ENCODE peak calls at places on chromosomes 4 and X, in six cellular contexts. V is MM.1S, J is kidney, R is GM23338, A is lower lobe of right lung, X is endothelial cell of umbilical vein. Y is an unnamed sample.
A peak's percentile ranks its signal among the peaks of the same experiment; 100 is the strongest.

GRCh38 chr4:122855491-122855890 is 28.9 kb downstream of the FGF2 start:
- DNase-seq in V (peak; percentile 8), J (no peak), R (no peak), A (no peak), X (peak; percentile 39), Y (no peak)

GRCh38 chrX:24672701-24673190 is 21.0 kb upstream of the POLA1 start:
- DNase-seq in V (no peak), J (no peak), R (no peak), A (no peak), X (no peak), Y (no peak)

GRCh38 chrX:119763175-119763574 is 4.8 kb downstream of the SOWAHD start:
- DNase-seq in V (no peak), J (no peak), R (peak; percentile 54), A (no peak), X (no peak), Y (no peak)

GRCh38 chr4:78661923-78662521 is 110.5 kb downstream of the ANXA3 start:
- DNase-seq in V (peak; percentile 40), J (no peak), R (peak; percentile 18), A (no peak), X (peak; percentile 81), Y (peak; percentile 69)

GRCh38 chrX:10119399-10119990 is 37.3 kb upstream of the CLCN4 start:
- DNase-seq in V (peak; percentile 68), J (no peak), R (peak; percentile 72), A (no peak), X (peak; percentile 81), Y (peak; percentile 80)

GRCh38 chrX:119118780-119119395 is 8.7 kb downstream of the KIAA1210 start:
- DNase-seq in V (peak; percentile 41), J (no peak), R (peak; percentile 67), A (peak; percentile 45), X (peak; percentile 60), Y (peak; percentile 60)

GRCh38 chr4:127586922-127587571 is 45.7 kb upstream of the INTU start:
- DNase-seq in V (peak; percentile 50), J (no peak), R (peak; percentile 86), A (no peak), X (peak; percentile 16), Y (peak; percentile 67)

GRCh38 chr4:113744667-113745241 is 16.8 kb downstream of the CAMK2D start:
- DNase-seq in V (no peak), J (no peak), R (no peak), A (no peak), X (no peak), Y (no peak)

GRCh38 chrX:153970398-153971123 is 1.1 kb downstream of the HCFC1 start:
- DNase-seq in V (peak; percentile 37), J (peak; percentile 86), R (peak; percentile 63), A (no peak), X (no peak), Y (peak; percentile 58)

GRCh38 chr4:187010052-187010451 is 286.4 kb upstream of the FAT1 start:
- DNase-seq in V (no peak), J (no peak), R (no peak), A (no peak), X (no peak), Y (no peak)

GRCh38 chrX:21479695-21480280 is 105.6 kb downstream of the CNKSR2 start:
- DNase-seq in V (peak; percentile 49), J (no peak), R (peak; percentile 62), A (no peak), X (peak; percentile 49), Y (peak; percentile 54)

GRCh38 chr4:54658321-54659093 is 750 bp downstream of the KIT start:
- DNase-seq in V (peak; percentile 65), J (peak; percentile 83), R (peak; percentile 65), A (peak; percentile 64), X (peak; percentile 62), Y (peak; percentile 43)

GRCh38 chrX:68930576-68931317 is 101.9 kb downstream of the EFNB1 start:
- DNase-seq in V (no peak), J (no peak), R (no peak), A (no peak), X (no peak), Y (no peak)

GRCh38 chr4:169070895-169071218 is 60.8 kb upstream of the CBR4 start:
- DNase-seq in V (no peak), J (no peak), R (no peak), A (no peak), X (no peak), Y (peak; percentile 83)

GRCh38 chrX:125150231-125150630 is 169.4 kb upstream of the TEX13C start:
- DNase-seq in V (no peak), J (no peak), R (no peak), A (no peak), X (no peak), Y (peak; percentile 10)

GRCh38 chr4:14428125-14428524 is 574.2 kb upstream of the CPEB2 start:
- DNase-seq in V (no peak), J (no peak), R (no peak), A (no peak), X (no peak), Y (peak; percentile 76)

GRCh38 chr4:113945906-113946305 is 33.5 kb downstream of the ARSJ start:
- DNase-seq in V (no peak), J (no peak), R (peak; percentile 10), A (no peak), X (no peak), Y (no peak)

GRCh38 chr4:1479454-1479853 is 73.2 kb upstream of the NKX1-1 start:
- DNase-seq in V (no peak), J (peak; percentile 34), R (no peak), A (no peak), X (no peak), Y (no peak)

GRCh38 chr4:175457956-175458355 is 354.1 kb downstream of the GPM6A start:
- DNase-seq in V (no peak), J (no peak), R (no peak), A (no peak), X (no peak), Y (no peak)

GRCh38 chr4:89836897-89837384 is at the start of gene SNCA:
- DNase-seq in V (no peak), J (peak; percentile 80), R (peak; percentile 93), A (peak; percentile 55), X (peak; percentile 89), Y (peak; percentile 84)

GRCh38 chrX:136662104-136662503 is 14.1 kb downstream of the CD40LG start:
- DNase-seq in V (no peak), J (no peak), R (no peak), A (no peak), X (no peak), Y (no peak)

GRCh38 chrX:12949205-12949926 is 25.5 kb upstream of the TMSB4X start:
- DNase-seq in V (no peak), J (no peak), R (no peak), A (no peak), X (no peak), Y (no peak)

GRCh38 chr4:7195546-7196282 is 3.4 kb downstream of the SORCS2 start:
- DNase-seq in V (no peak), J (no peak), R (no peak), A (no peak), X (no peak), Y (no peak)

GRCh38 chr4:56762484-56763250 is 58.8 kb downstream of the SPINK2 start:
- DNase-seq in V (peak; percentile 23), J (no peak), R (no peak), A (no peak), X (no peak), Y (no peak)

GRCh38 chr4:145436793-145437192 is 44.9 kb upstream of the SMAD1 start:
- DNase-seq in V (no peak), J (no peak), R (peak; percentile 5), A (no peak), X (no peak), Y (no peak)

GRCh38 chr4:24831637-24832036 is 36.3 kb downstream of the SOD3 start:
- DNase-seq in V (no peak), J (no peak), R (no peak), A (no peak), X (no peak), Y (no peak)

GRCh38 chr4:5812506-5813229 is 80.2 kb downstream of the CRMP1 start:
- DNase-seq in V (peak; percentile 56), J (no peak), R (peak; percentile 89), A (no peak), X (peak; percentile 36), Y (peak; percentile 83)

GRCh38 chr4:148057425-148058020 is 325.6 kb downstream of the ARHGAP10 start:
- DNase-seq in V (no peak), J (no peak), R (no peak), A (no peak), X (no peak), Y (no peak)

GRCh38 chrX:21934414-21934813 is 6.1 kb upstream of the SMS start:
- DNase-seq in V (no peak), J (no peak), R (no peak), A (no peak), X (no peak), Y (no peak)

GRCh38 chrX:104013606-104014005 is at the start of gene H2BW1:
- DNase-seq in V (no peak), J (no peak), R (peak; percentile 1), A (no peak), X (no peak), Y (no peak)

GRCh38 chr4:52103314-52103713 is 52.2 kb downstream of the SPATA18 start:
- DNase-seq in V (no peak), J (no peak), R (peak; percentile 69), A (no peak), X (peak; percentile 7), Y (peak; percentile 50)
- TF ChIP-seq CTCF in V (no peak), J (no peak), R (peak; percentile 69), A (no peak), X (no peak), Y (peak; percentile 22)

GRCh38 chr4:16498978-16499377 is 272.7 kb upstream of the TAPT1 start:
- DNase-seq in V (no peak), J (no peak), R (no peak), A (no peak), X (no peak), Y (no peak)

GRCh38 chr4:16492872-16493271 is 266.6 kb upstream of the TAPT1 start:
- DNase-seq in V (no peak), J (no peak), R (peak; percentile 32), A (no peak), X (no peak), Y (no peak)

GRCh38 chr4:16496501-16496900 is 270.2 kb upstream of the TAPT1 start:
- DNase-seq in V (no peak), J (no peak), R (no peak), A (no peak), X (peak; percentile 54), Y (peak; percentile 82)
- TF ChIP-seq CTCF in V (no peak), J (no peak), R (no peak), A (no peak), X (no peak), Y (no peak)

GRCh38 chrX:920234-920799 is 289.7 kb downstream of the SHOX start:
- DNase-seq in V (no peak), J (no peak), R (no peak), A (no peak), X (no peak), Y (no peak)

GRCh38 chrX:915427-916234 is 285.0 kb downstream of the SHOX start:
- DNase-seq in V (no peak), J (no peak), R (no peak), A (no peak), X (no peak), Y (no peak)

GRCh38 chrX:912677-913076 is 282.1 kb downstream of the SHOX start:
- DNase-seq in V (no peak), J (no peak), R (no peak), A (no peak), X (no peak), Y (no peak)

GRCh38 chrX:916235-916609 is 285.6 kb downstream of the SHOX start:
- DNase-seq in V (no peak), J (no peak), R (no peak), A (no peak), X (no peak), Y (no peak)
- TF ChIP-seq CTCF in V (no peak), J (no peak), R (no peak), A (no peak), X (no peak), Y (no peak)

GRCh38 chr4:151401739-151402138 is 7.2 kb upstream of the FHIP1A start:
- DNase-seq in V (no peak), J (no peak), R (no peak), A (no peak), X (no peak), Y (no peak)
- TF ChIP-seq CTCF in V (no peak), J (no peak), R (no peak), A (no peak), X (no peak), Y (no peak)

Y was measured in MCF 10A.